ENCODE peak calls at places on chromosomes 3 and 15, in six cellular contexts. S is dorsolateral prefrontal cortex, G is NCI-H2081, B is choroid plexus epithelial cell, X is amniotic stem cell, N is pons. I is an unnamed sample.

GRCh38 chr15:27864719-27865118 is 234.4 kb downstream of the OCA2 start:
- DNase-seq in B (no peak), X (no peak), N (no peak), S (no peak), G (no peak), I (no peak)

GRCh38 chr3:185328324-185329004 is 34.5 kb upstream of the MAP3K13 start:
- DNase-seq in G (no peak), N (no peak), B (peak; percentile 35), S (no peak), X (no peak), I (no peak)

GRCh38 chr3:107235193-107235922 is 141.9 kb upstream of the CCDC54 start:
- DNase-seq in S (no peak), B (no peak), G (no peak), N (peak; percentile 38), X (no peak), I (no peak)

GRCh38 chr3:26984601-26985000 is 362.0 kb downstream of the LRRC3B start:
- DNase-seq in G (no peak), S (no peak), B (no peak), X (no peak), N (no peak), I (no peak)

GRCh38 chr15:80436511-80437307 is 32.5 kb downstream of the ARNT2 start:
- DNase-seq in B (peak; percentile 38), X (no peak), N (no peak), S (peak; percentile 66), G (no peak), I (no peak)

GRCh38 chr15:59170295-59170881 is 36.3 kb upstream of the LDHAL6B start:
- DNase-seq in X (no peak), N (peak; percentile 53), S (peak; percentile 40), B (no peak), G (peak; percentile 83), I (peak; percentile 68)

GRCh38 chr3:140441006-140441405 is 236.9 kb upstream of the TRIM42 start:
- DNase-seq in N (no peak), S (no peak), X (peak; percentile 40), G (no peak), B (peak; percentile 62), I (no peak)

GRCh38 chr3:46561951-46562350 is 4.2 kb downstream of the LRRC2 start:
- DNase-seq in N (no peak), X (no peak), S (no peak), G (no peak), B (no peak), I (no peak)

GRCh38 chr15:52139599-52140462 is 27.3 kb upstream of the BCL2L10 start:
- DNase-seq in X (peak; percentile 32), S (peak; percentile 79), B (peak; percentile 81), G (peak; percentile 49), N (peak; percentile 79), I (peak; percentile 34)

GRCh38 chr3:66386011-66386924 is 114.6 kb downstream of the LRIG1 start:
- DNase-seq in G (no peak), X (no peak), B (no peak), S (no peak), N (no peak), I (no peak)

GRCh38 chr3:107619549-107619948 is 96.8 kb downstream of the BBX start:
- DNase-seq in S (no peak), G (no peak), X (no peak), B (no peak), N (no peak), I (no peak)

GRCh38 chr3:69085543-69086132 is 901 bp downstream of the ARL6IP5 start:
- DNase-seq in N (no peak), B (peak; percentile 26), S (peak; percentile 45), G (no peak), X (no peak), I (peak; percentile 2)

GRCh38 chr15:84604804-84605203 is 4.0 kb downstream of the ZSCAN2 start:
- DNase-seq in S (peak; percentile 42), G (no peak), N (no peak), B (no peak), X (no peak), I (no peak)

GRCh38 chr3:108322352-108322751 is 26.0 kb downstream of the HHLA2 start:
- DNase-seq in N (no peak), X (no peak), G (no peak), B (peak; percentile 10), S (no peak), I (no peak)

GRCh38 chr15:77497108-77497737 is 76.5 kb downstream of the HMG20A start:
- DNase-seq in X (no peak), N (peak; percentile 94), G (peak; percentile 77), B (peak; percentile 68), S (peak; percentile 97), I (peak; percentile 72)

GRCh38 chr15:84108725-84109124 is 126.8 kb upstream of the GOLGA6L4 start:
- DNase-seq in B (peak; percentile 68), N (no peak), X (no peak), S (no peak), G (no peak), I (no peak)

I was measured in NCI-H146.